ENCODE peak calls at places on chromosome 19, in five cellular contexts. R is left ventricle myocardium inferior, W is H9, C is fibroblast of pulmonary artery, J is ovary. K is an unnamed sample.

GRCh38 chr19:51799998-51800848 is 5.3 kb downstream of the FPR3 start:
- DNase-seq in R (peak; percentile 87), W (no peak), C (peak; percentile 99), J (peak; percentile 96), K (peak; percentile 52)

GRCh38 chr19:17281391-17282304 is at the start of gene ANKLE1:
- DNase-seq in R (peak; percentile 27), W (peak; percentile 77), C (peak; percentile 22), J (no peak), K (no peak)

GRCh38 chr19:52230685-52231084 is 38.7 kb upstream of the ZNF766 start:
- DNase-seq in R (no peak), W (no peak), C (no peak), J (no peak), K (no peak)

GRCh38 chr19:5698635-5699422 is 8.7 kb downstream of the RPL36 start:
- DNase-seq in R (no peak), W (no peak), C (no peak), J (no peak), K (no peak)

GRCh38 chr19:17091758-17092333 is 16.3 kb downstream of the MYO9B start:
- DNase-seq in R (peak; percentile 57), W (no peak), C (no peak), J (no peak), K (no peak)

GRCh38 chr19:16447015-16447384 is 24.8 kb downstream of the EPS15L1 start:
- DNase-seq in R (peak; percentile 82), W (no peak), C (peak; percentile 95), J (peak; percentile 74), K (peak; percentile 62)

GRCh38 chr19:43132696-43133095 is 50.2 kb upstream of the PSG2 start:
- DNase-seq in R (no peak), W (no peak), C (no peak), J (no peak), K (no peak)

GRCh38 chr19:55312621-55313117 is 12.5 kb downstream of the TMEM150B start:
- DNase-seq in R (no peak), W (peak; percentile 28), C (no peak), J (no peak), K (no peak)

GRCh38 chr19:8221161-8221560 is 12.0 kb downstream of the CERS4 start:
- DNase-seq in R (no peak), W (no peak), C (no peak), J (no peak), K (no peak)

GRCh38 chr19:38529610-38530009 is 88.1 kb downstream of the MAP4K1 start:
- DNase-seq in R (no peak), W (no peak), C (no peak), J (no peak), K (no peak)

GRCh38 chr19:58128041-58128685 is 22.4 kb downstream of the ZNF329 start:
- DNase-seq in R (no peak), W (no peak), C (no peak), J (no peak), K (no peak)

GRCh38 chr19:10975374-10976036 is 14.7 kb downstream of the SMARCA4 start:
- DNase-seq in R (peak; percentile 62), W (no peak), C (peak; percentile 77), J (peak; percentile 79), K (no peak)

GRCh38 chr19:4097501-4097900 is 26.4 kb downstream of the MAP2K2 start:
- DNase-seq in R (peak; percentile 58), W (no peak), C (no peak), J (peak; percentile 53), K (no peak)

GRCh38 chr19:17409990-17410389 is 4.6 kb upstream of the BST2 start:
- DNase-seq in R (no peak), W (no peak), C (peak; percentile 36), J (peak; percentile 80), K (no peak)

GRCh38 chr19:16104722-16105121 is 7.0 kb upstream of the RAB8A start:
- DNase-seq in R (no peak), W (no peak), C (no peak), J (no peak), K (no peak)

GRCh38 chr19:37079238-37079637 is 1.0 kb downstream of the ZNF420 start:
- DNase-seq in R (no peak), W (no peak), C (no peak), J (no peak), K (no peak)

GRCh38 chr19:32677657-32678056 is 2.0 kb downstream of the RGS9BP start:
- DNase-seq in R (no peak), W (peak; percentile 50), C (no peak), J (no peak), K (no peak)

GRCh38 chr19:16660763-16661479 is at the start of gene TMEM38A:
- DNase-seq in R (peak; percentile 62), W (peak; percentile 47), C (no peak), J (peak; percentile 58), K (no peak)

GRCh38 chr19:2578391-2578826 is 102.5 kb downstream of the GADD45B start:
- DNase-seq in R (peak; percentile 38), W (peak; percentile 55), C (peak; percentile 65), J (peak; percentile 35), K (no peak)

GRCh38 chr19:872266-872951 is 12.9 kb downstream of the CFD start:
- DNase-seq in R (peak; percentile 75), W (peak; percentile 94), C (peak; percentile 33), J (peak; percentile 78), K (no peak)

GRCh38 chr19:54021932-54022331 is 30.5 kb downstream of the CACNG6 start:
- DNase-seq in R (no peak), W (no peak), C (no peak), J (no peak), K (no peak)

GRCh38 chr19:18717601-18718000 is 34.1 kb downstream of the CRTC1 start:
- DNase-seq in R (no peak), W (peak; percentile 28), C (no peak), J (no peak), K (no peak)

GRCh38 chr19:12969292-12969988 is at the start of gene DAND5:
- DNase-seq in R (peak; percentile 60), W (no peak), C (no peak), J (no peak), K (no peak)

GRCh38 chr19:9791552-9792181 is 23.1 kb upstream of the ZNF846 start:
- DNase-seq in R (peak; percentile 96), W (peak; percentile 99), C (peak; percentile 98), J (peak; percentile 99), K (peak; percentile 99)
- TF ChIP-seq CTCF in R (no peak), W (no peak), C (no peak), J (no peak), K (no peak)

GRCh38 chr19:48619692-48620565 is 623 bp downstream of the SPHK2 start:
- DNase-seq in R (no peak), W (peak; percentile 30), C (no peak), J (no peak), K (no peak)

GRCh38 chr19:48616491-48617056 is 1.7 kb upstream of the FAM83E start:
- DNase-seq in R (no peak), W (peak; percentile 28), C (no peak), J (no peak), K (no peak)

GRCh38 chr19:48618916-48619691 is at the start of the genes RPL18 and SPHK2:
- DNase-seq in R (peak; percentile 97), W (peak; percentile 99), C (peak; percentile 100), J (peak; percentile 96), K (peak; percentile 78)

GRCh38 chr19:48617146-48617937 is 1.6 kb downstream of the RPL18 start:
- DNase-seq in R (no peak), W (peak; percentile 28), C (no peak), J (peak; percentile 61), K (no peak)

DNA sequence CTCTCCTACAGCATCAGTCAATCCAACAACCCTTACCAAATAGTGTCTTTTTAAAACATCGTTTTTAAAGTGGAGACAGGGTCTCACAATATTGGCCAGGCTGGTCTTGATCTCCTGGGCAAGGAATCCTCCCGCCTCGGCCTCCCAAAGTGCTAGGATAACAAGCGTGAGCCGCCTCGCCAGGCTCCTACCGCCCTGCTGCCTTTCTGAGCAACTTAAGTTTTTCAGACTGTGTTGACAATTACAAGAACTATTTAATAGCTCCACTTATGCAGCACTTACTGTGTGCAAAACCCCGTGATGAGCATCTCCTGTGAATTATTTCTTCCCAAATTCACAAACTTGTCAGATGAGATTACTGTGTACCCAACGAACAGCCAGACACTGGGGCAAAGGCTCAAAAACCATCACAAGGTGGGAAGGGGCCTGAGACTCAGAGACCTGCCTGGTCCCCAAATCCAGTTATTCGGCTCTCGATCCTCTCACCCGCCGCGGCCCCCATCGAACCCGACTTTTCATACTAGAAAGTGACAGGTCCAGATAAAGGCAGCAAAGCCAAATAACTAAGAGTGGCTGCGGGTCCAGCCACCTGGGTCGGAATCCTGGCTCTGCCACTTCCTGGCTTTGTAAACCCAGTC is 581 bp downstream of the RPL18 start:
- DNase-seq in R (no peak), W (no peak), C (no peak), J (peak; percentile 56), K (no peak)
- TF ChIP-seq CTCF in R (no peak), W (no peak), C (no peak), J (no peak), K (no peak)

GRCh38 chr19:47372603-47373002 is 23.5 kb downstream of the DHX34 start:
- DNase-seq in R (no peak), W (no peak), C (no peak), J (no peak), K (no peak)

GRCh38 chr19:47371269-47371668 is 22.2 kb downstream of the DHX34 start:
- DNase-seq in R (no peak), W (no peak), C (no peak), J (no peak), K (no peak)

GRCh38 chr19:47373246-47374240 is 24.4 kb downstream of the DHX34 start:
- DNase-seq in R (no peak), W (no peak), C (no peak), J (no peak), K (no peak)

GRCh38 chr19:47374876-47375693 is 26.0 kb downstream of the DHX34 start:
- DNase-seq in R (no peak), W (no peak), C (no peak), J (no peak), K (no peak)

DNA sequence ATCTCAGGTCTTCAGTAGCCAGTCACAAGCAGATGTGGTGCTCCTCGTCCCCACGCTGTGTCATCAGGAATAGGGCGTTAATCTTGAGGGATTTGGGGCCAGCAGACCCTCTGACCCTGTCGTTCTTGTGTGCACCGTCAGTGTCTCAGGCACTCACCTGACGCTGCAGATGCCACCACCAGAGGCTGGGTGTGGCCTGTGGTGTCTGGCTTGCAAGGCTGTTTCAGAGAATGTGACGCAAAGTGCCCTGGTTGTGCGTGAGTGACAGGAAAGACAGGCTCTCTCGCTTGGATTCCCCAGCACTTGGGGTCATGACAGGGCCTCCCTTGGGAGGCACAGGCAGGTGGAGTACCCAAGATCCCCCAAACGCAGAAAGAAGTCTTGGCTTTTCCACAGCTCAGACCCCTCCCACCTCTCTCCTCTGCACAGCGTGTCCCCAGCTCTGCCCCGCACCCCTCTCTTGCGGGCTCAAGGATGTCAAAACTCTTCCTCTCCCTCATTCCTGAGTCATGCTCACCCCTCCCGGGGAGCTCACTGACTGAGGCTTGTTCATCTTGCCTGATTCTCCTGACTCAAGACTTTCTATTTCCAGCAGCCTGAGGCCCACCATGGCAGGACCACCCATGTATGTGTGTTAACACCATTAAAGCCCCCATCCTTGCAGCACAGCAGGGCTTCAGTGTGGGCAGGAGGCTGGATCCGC is 21.0 kb downstream of the DHX34 start:
- DNase-seq in R (no peak), W (no peak), C (peak; percentile 56), J (no peak), K (no peak)
- TF ChIP-seq CTCF in R (no peak), W (no peak), C (no peak), J (no peak), K (no peak)

DNA sequence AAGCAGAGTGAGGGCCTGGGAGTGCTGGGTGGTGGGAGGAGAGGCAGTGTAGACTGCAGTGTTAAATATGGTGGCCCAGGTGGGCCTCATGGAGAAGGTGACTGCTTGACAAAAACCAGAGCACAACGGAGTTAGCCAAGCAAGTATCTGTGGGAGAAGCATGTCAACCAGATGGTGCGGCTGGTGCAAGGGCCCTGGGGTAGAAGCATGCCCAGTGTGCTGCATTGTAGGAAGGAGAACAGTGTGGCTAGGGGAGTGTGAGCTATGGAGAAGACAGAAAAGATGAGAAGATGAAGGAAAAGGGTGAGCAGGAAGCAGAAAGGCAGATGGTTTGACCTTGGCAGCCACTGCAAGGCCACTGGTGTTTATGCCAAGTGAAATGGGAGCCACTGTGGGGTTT is 2.2 kb upstream of the VSTM2B start:
- DNase-seq in R (no peak), W (no peak), C (no peak), J (no peak), K (no peak)
- TF ChIP-seq CTCF in R (no peak), W (no peak), C (no peak), J (no peak), K (no peak)